ENCODE peak calls at places on chromosomes 6 and 20, in ten cellular contexts. One of them, this sample, is unnamed.

GRCh38 chr6:156406688-156407087 is 370.5 kb upstream of the ARID1B start:
- DNase-seq in CD8-positive, alpha-beta T cell: no peak
- DNase-seq in pancreas: no peak
- DNase-seq in tibial artery: no peak
- DNase-seq in GM12865: no peak
- DNase-seq in AG09319: no peak
- DNase-seq in NB4: no peak
- DNase-seq in fibroblast of mammary gland: no peak
- DNase-seq in DND-41: no peak
- DNase-seq in uterus: no peak
- DNase-seq in this sample: no peak

GRCh38 chr6:52049252-52050050 is 38.0 kb downstream of the PKHD1 start:
- DNase-seq in tibial artery: no peak
- DNase-seq in fibroblast of mammary gland: peak
- DNase-seq in DND-41: peak
- DNase-seq in pancreas: no peak
- DNase-seq in NB4: peak
- DNase-seq in CD8-positive, alpha-beta T cell: no peak
- DNase-seq in AG09319: no peak
- DNase-seq in GM12865: peak
- DNase-seq in uterus: no peak
- DNase-seq in this sample: no peak

GRCh38 chr6:40806479-40806878 is 219.3 kb upstream of the LRFN2 start:
- DNase-seq in AG09319: no peak
- DNase-seq in NB4: no peak
- DNase-seq in uterus: no peak
- DNase-seq in pancreas: no peak
- DNase-seq in tibial artery: no peak
- DNase-seq in CD8-positive, alpha-beta T cell: no peak
- DNase-seq in DND-41: no peak
- DNase-seq in fibroblast of mammary gland: no peak
- DNase-seq in GM12865: no peak
- DNase-seq in this sample: no peak

GRCh38 chr20:54218470-54218869 is 10.6 kb downstream of the PFDN4 start:
- DNase-seq in GM12865: no peak
- DNase-seq in pancreas: no peak
- DNase-seq in AG09319: no peak
- DNase-seq in CD8-positive, alpha-beta T cell: no peak
- DNase-seq in tibial artery: no peak
- DNase-seq in NB4: no peak
- DNase-seq in uterus: no peak
- DNase-seq in DND-41: no peak
- DNase-seq in fibroblast of mammary gland: no peak
- DNase-seq in this sample: no peak

GRCh38 chr6:3381233-3382065 is 75.4 kb downstream of the SLC22A23 start:
- DNase-seq in pancreas: no peak
- DNase-seq in AG09319: no peak
- DNase-seq in NB4: no peak
- DNase-seq in DND-41: no peak
- DNase-seq in tibial artery: no peak
- DNase-seq in CD8-positive, alpha-beta T cell: no peak
- DNase-seq in uterus: no peak
- DNase-seq in fibroblast of mammary gland: no peak
- DNase-seq in GM12865: no peak
- DNase-seq in this sample: no peak

GRCh38 chr20:40588891-40589290 is 100.1 kb downstream of the MAFB start:
- DNase-seq in fibroblast of mammary gland: no peak
- DNase-seq in GM12865: no peak
- DNase-seq in CD8-positive, alpha-beta T cell: no peak
- DNase-seq in NB4: no peak
- DNase-seq in uterus: no peak
- DNase-seq in DND-41: no peak
- DNase-seq in pancreas: no peak
- DNase-seq in AG09319: no peak
- DNase-seq in tibial artery: no peak
- DNase-seq in this sample: no peak

GRCh38 chr6:166707045-166707444 is 80.0 kb upstream of the RPS6KA2 start:
- DNase-seq in pancreas: peak
- DNase-seq in CD8-positive, alpha-beta T cell: no peak
- DNase-seq in fibroblast of mammary gland: peak
- DNase-seq in tibial artery: no peak
- DNase-seq in NB4: peak
- DNase-seq in DND-41: peak
- DNase-seq in uterus: no peak
- DNase-seq in GM12865: peak
- DNase-seq in AG09319: no peak
- DNase-seq in this sample: no peak

GRCh38 chr6:2881358-2881885 is 21.7 kb downstream of the SERPINB9 start:
- DNase-seq in tibial artery: no peak
- DNase-seq in AG09319: no peak
- DNase-seq in NB4: peak
- DNase-seq in fibroblast of mammary gland: no peak
- DNase-seq in GM12865: peak
- DNase-seq in uterus: no peak
- DNase-seq in pancreas: no peak
- DNase-seq in CD8-positive, alpha-beta T cell: no peak
- DNase-seq in DND-41: no peak
- DNase-seq in this sample: no peak

GRCh38 chr20:32583581-32584045 is 1.5 kb downstream of the NOL4L start:
- DNase-seq in CD8-positive, alpha-beta T cell: no peak
- DNase-seq in fibroblast of mammary gland: no peak
- DNase-seq in pancreas: no peak
- DNase-seq in NB4: peak
- DNase-seq in GM12865: no peak
- DNase-seq in tibial artery: no peak
- DNase-seq in DND-41: no peak
- DNase-seq in AG09319: no peak
- DNase-seq in uterus: no peak
- DNase-seq in this sample: no peak

GRCh38 chr6:110517601-110518280 is 41.3 kb upstream of the SLC22A16 start:
- DNase-seq in DND-41: no peak
- DNase-seq in NB4: no peak
- DNase-seq in GM12865: no peak
- DNase-seq in pancreas: no peak
- DNase-seq in tibial artery: no peak
- DNase-seq in CD8-positive, alpha-beta T cell: no peak
- DNase-seq in uterus: no peak
- DNase-seq in fibroblast of mammary gland: peak
- DNase-seq in AG09319: no peak
- DNase-seq in this sample: no peak

GRCh38 chr6:110520992-110521543 is 44.7 kb upstream of the SLC22A16 start:
- DNase-seq in fibroblast of mammary gland: no peak
- DNase-seq in CD8-positive, alpha-beta T cell: no peak
- DNase-seq in pancreas: no peak
- DNase-seq in uterus: no peak
- DNase-seq in DND-41: no peak
- DNase-seq in AG09319: no peak
- DNase-seq in GM12865: no peak
- DNase-seq in tibial artery: no peak
- DNase-seq in NB4: no peak
- DNase-seq in this sample: no peak

GRCh38 chr6:110520188-110520956 is 44.0 kb upstream of the SLC22A16 start:
- DNase-seq in pancreas: no peak
- DNase-seq in tibial artery: no peak
- DNase-seq in uterus: no peak
- DNase-seq in CD8-positive, alpha-beta T cell: no peak
- DNase-seq in DND-41: no peak
- DNase-seq in GM12865: no peak
- DNase-seq in NB4: no peak
- DNase-seq in fibroblast of mammary gland: no peak
- DNase-seq in AG09319: no peak
- DNase-seq in this sample: no peak

GRCh38 chr6:110517034-110517433 is 40.6 kb upstream of the SLC22A16 start:
- DNase-seq in tibial artery: no peak
- DNase-seq in NB4: no peak
- DNase-seq in pancreas: no peak
- DNase-seq in CD8-positive, alpha-beta T cell: no peak
- DNase-seq in uterus: no peak
- DNase-seq in GM12865: no peak
- DNase-seq in DND-41: no peak
- DNase-seq in fibroblast of mammary gland: no peak
- DNase-seq in AG09319: no peak
- DNase-seq in this sample: no peak

GRCh38 chr6:110518281-110518623 is 41.8 kb upstream of the SLC22A16 start:
- DNase-seq in GM12865: no peak
- DNase-seq in CD8-positive, alpha-beta T cell: no peak
- DNase-seq in fibroblast of mammary gland: peak
- DNase-seq in NB4: peak
- DNase-seq in uterus: no peak
- DNase-seq in DND-41: no peak
- DNase-seq in pancreas: no peak
- DNase-seq in tibial artery: no peak
- DNase-seq in AG09319: no peak
- DNase-seq in this sample: no peak
- TF ChIP-seq CTCF in GM12865: peak
- TF ChIP-seq CTCF in CD8-positive, alpha-beta T cell: no peak
- TF ChIP-seq CTCF in fibroblast of mammary gland: peak
- TF ChIP-seq CTCF in NB4: peak
- TF ChIP-seq CTCF in uterus: peak
- TF ChIP-seq CTCF in DND-41: peak
- TF ChIP-seq CTCF in pancreas: no peak
- TF ChIP-seq CTCF in tibial artery: no peak
- TF ChIP-seq CTCF in AG09319: peak
- TF ChIP-seq CTCF in this sample: no peak

GRCh38 chr6:133551436-133551835 is 310.3 kb downstream of the EYA4 start:
- DNase-seq in NB4: no peak
- DNase-seq in fibroblast of mammary gland: no peak
- DNase-seq in GM12865: no peak
- DNase-seq in pancreas: no peak
- DNase-seq in DND-41: no peak
- DNase-seq in CD8-positive, alpha-beta T cell: no peak
- DNase-seq in AG09319: no peak
- DNase-seq in uterus: no peak
- DNase-seq in tibial artery: no peak
- DNase-seq in this sample: no peak

GRCh38 chr6:133549252-133549925 is 308.2 kb downstream of the EYA4 start:
- DNase-seq in DND-41: no peak
- DNase-seq in pancreas: no peak
- DNase-seq in CD8-positive, alpha-beta T cell: no peak
- DNase-seq in AG09319: no peak
- DNase-seq in tibial artery: no peak
- DNase-seq in uterus: no peak
- DNase-seq in NB4: no peak
- DNase-seq in GM12865: no peak
- DNase-seq in fibroblast of mammary gland: no peak
- DNase-seq in this sample: no peak

GRCh38 chr6:133553652-133554051 is 312.5 kb downstream of the EYA4 start:
- DNase-seq in uterus: peak
- DNase-seq in GM12865: peak
- DNase-seq in CD8-positive, alpha-beta T cell: no peak
- DNase-seq in fibroblast of mammary gland: peak
- DNase-seq in tibial artery: no peak
- DNase-seq in DND-41: peak
- DNase-seq in pancreas: peak
- DNase-seq in NB4: peak
- DNase-seq in AG09319: no peak
- DNase-seq in this sample: no peak

GRCh38 chr6:133550026-133550425 is 308.9 kb downstream of the EYA4 start:
- DNase-seq in pancreas: no peak
- DNase-seq in fibroblast of mammary gland: no peak
- DNase-seq in GM12865: no peak
- DNase-seq in AG09319: no peak
- DNase-seq in NB4: no peak
- DNase-seq in tibial artery: no peak
- DNase-seq in uterus: no peak
- DNase-seq in DND-41: no peak
- DNase-seq in CD8-positive, alpha-beta T cell: no peak
- DNase-seq in this sample: no peak

DNA sequence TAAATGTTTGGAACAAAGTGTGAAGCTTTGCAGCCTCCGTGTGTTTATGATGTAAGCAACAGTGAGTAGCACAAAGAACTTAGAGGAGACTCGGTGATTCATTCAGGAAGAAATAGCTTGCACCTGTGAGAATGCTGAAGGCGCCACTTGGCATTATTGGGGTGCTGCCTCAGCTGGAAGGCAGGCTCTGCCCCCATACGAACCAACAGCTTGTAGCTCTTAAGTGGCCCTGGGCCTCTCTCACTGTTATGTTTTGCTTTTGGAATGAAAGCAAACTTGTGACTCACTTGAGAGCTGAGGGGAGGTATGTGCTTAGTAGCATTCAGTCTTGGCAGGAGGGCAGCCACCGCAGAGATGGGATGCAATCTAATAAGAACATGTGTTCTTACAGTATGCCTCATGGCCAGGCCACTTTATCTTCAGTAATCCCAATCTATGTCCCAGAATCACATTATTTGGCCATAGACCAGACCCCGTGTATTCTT is 310.7 kb downstream of the EYA4 start:
- DNase-seq in uterus: peak
- DNase-seq in pancreas: no peak
- DNase-seq in DND-41: no peak
- DNase-seq in tibial artery: peak
- DNase-seq in GM12865: no peak
- DNase-seq in fibroblast of mammary gland: peak
- DNase-seq in CD8-positive, alpha-beta T cell: no peak
- DNase-seq in NB4: no peak
- DNase-seq in AG09319: peak
- DNase-seq in this sample: no peak
- TF ChIP-seq CTCF in uterus: no peak
- TF ChIP-seq CTCF in pancreas: no peak
- TF ChIP-seq CTCF in DND-41: no peak
- TF ChIP-seq CTCF in tibial artery: no peak
- TF ChIP-seq CTCF in GM12865: no peak
- TF ChIP-seq CTCF in fibroblast of mammary gland: no peak
- TF ChIP-seq CTCF in CD8-positive, alpha-beta T cell: no peak
- TF ChIP-seq CTCF in NB4: no peak
- TF ChIP-seq CTCF in AG09319: no peak
- TF ChIP-seq CTCF in this sample: no peak

GRCh38 chr20:24670981-24671380 is 201.6 kb downstream of the SYNDIG1 start:
- DNase-seq in GM12865: no peak
- DNase-seq in uterus: no peak
- DNase-seq in tibial artery: peak
- DNase-seq in pancreas: no peak
- DNase-seq in CD8-positive, alpha-beta T cell: no peak
- DNase-seq in DND-41: no peak
- DNase-seq in fibroblast of mammary gland: no peak
- DNase-seq in NB4: no peak
- DNase-seq in AG09319: no peak
- DNase-seq in this sample: no peak
- TF ChIP-seq CTCF in GM12865: no peak
- TF ChIP-seq CTCF in uterus: no peak
- TF ChIP-seq CTCF in tibial artery: no peak
- TF ChIP-seq CTCF in pancreas: no peak
- TF ChIP-seq CTCF in CD8-positive, alpha-beta T cell: no peak
- TF ChIP-seq CTCF in DND-41: no peak
- TF ChIP-seq CTCF in fibroblast of mammary gland: no peak
- TF ChIP-seq CTCF in NB4: no peak
- TF ChIP-seq CTCF in AG09319: no peak
- TF ChIP-seq CTCF in this sample: no peak

DNA sequence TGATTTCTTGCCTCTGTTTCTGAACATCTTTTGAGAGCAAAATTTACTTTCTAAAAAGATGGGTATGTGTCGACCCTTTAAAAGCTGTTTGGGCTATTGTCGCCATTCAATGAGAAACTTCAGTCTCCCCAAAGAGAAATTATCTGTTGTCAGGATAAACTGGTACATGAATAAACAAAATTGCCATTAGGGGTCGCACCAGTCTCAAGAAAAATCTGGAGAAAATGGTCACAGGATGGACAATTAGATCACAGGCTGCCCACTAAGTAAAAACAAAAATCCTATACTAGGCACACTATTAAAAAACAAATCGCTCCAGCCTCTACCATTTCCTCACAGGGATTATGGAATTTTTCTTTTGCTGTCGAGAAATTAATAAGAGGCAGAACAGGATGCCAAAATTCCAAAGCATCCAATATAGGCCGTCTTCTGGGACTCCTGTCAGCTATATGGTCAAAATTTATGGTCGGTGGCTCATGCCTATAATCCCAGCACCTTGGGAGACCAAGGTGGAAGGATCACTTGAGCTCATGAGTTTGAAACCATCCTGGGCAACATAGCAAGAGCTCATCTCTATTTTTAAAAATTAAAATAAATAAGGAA is 5.5 kb upstream of the HLA-E start:
- DNase-seq in GM12865: peak
- DNase-seq in pancreas: no peak
- DNase-seq in CD8-positive, alpha-beta T cell: no peak
- DNase-seq in fibroblast of mammary gland: peak
- DNase-seq in tibial artery: no peak
- DNase-seq in uterus: peak
- DNase-seq in NB4: peak
- DNase-seq in AG09319: peak
- DNase-seq in DND-41: peak
- DNase-seq in this sample: no peak
- TF ChIP-seq CTCF in GM12865: peak
- TF ChIP-seq CTCF in pancreas: no peak
- TF ChIP-seq CTCF in CD8-positive, alpha-beta T cell: peak
- TF ChIP-seq CTCF in fibroblast of mammary gland: peak
- TF ChIP-seq CTCF in tibial artery: peak
- TF ChIP-seq CTCF in uterus: peak
- TF ChIP-seq CTCF in NB4: peak
- TF ChIP-seq CTCF in AG09319: peak
- TF ChIP-seq CTCF in DND-41: peak
- TF ChIP-seq CTCF in this sample: peak

This sample was measured in activated B cell treated with CpG ODN at 0.5 μM for 24 hours.